ENCODE peak calls at places on chromosomes 11 and 22, in four cellular contexts. K, L, D and Z are unnamed samples.

GRCh38 chr22:43995798-43996169 is 28.3 kb upstream of the PARVB start:
- DNase-seq in K (no peak), L (no peak), D (no peak), Z (no peak)

GRCh38 chr11:61516675-61517516 is 8.3 kb downstream of the LRRC10B start:
- DNase-seq in K (no peak), L (peak), D (no peak), Z (no peak)

GRCh38 chr11:28677719-28678118 is 569.5 kb downstream of the METTL15 start:
- DNase-seq in K (no peak), L (no peak), D (no peak), Z (no peak)

GRCh38 chr11:134449713-134450112 is 37.7 kb upstream of the B3GAT1 start:
- DNase-seq in K (no peak), L (peak), D (no peak), Z (no peak)

GRCh38 chr11:46524201-46524600 is 69.6 kb downstream of the AMBRA1 start:
- DNase-seq in K (no peak), L (no peak), D (no peak), Z (no peak)

GRCh38 chr22:39472570-39473556 is 16.1 kb downstream of the MGAT3 start:
- DNase-seq in K (no peak), L (no peak), D (no peak), Z (no peak)

GRCh38 chr11:122099345-122100045 is 16.5 kb downstream of the BLID start:
- DNase-seq in K (no peak), L (no peak), D (no peak), Z (no peak)

GRCh38 chr11:2248242-2248641 is 22.1 kb downstream of the ASCL2 start:
- DNase-seq in K (no peak), L (no peak), D (no peak), Z (no peak)

GRCh38 chr22:27650572-27650971 is 151.0 kb downstream of the MN1 start:
- DNase-seq in K (no peak), L (no peak), D (no peak), Z (no peak)

GRCh38 chr11:70757241-70757640 is 358.9 kb downstream of the CTTN start:
- DNase-seq in K (no peak), L (no peak), D (no peak), Z (no peak)

GRCh38 chr22:46367707-46368191 is 32.2 kb downstream of the TRMU start:
- DNase-seq in K (peak), L (peak), D (peak), Z (peak)

GRCh38 chr22:35995345-35995744 is 33.3 kb downstream of the RBFOX2 start:
- DNase-seq in K (no peak), L (no peak), D (no peak), Z (no peak)

GRCh38 chr11:47508595-47509555 is 44.1 kb downstream of the CELF1 start:
- DNase-seq in K (no peak), L (no peak), D (no peak), Z (no peak)

GRCh38 chr22:40067639-40068038 is 72.9 kb downstream of the FAM83F start:
- DNase-seq in K (no peak), L (no peak), D (no peak), Z (no peak)

GRCh38 chr11:82732734-82733443 is 775 bp downstream of the FAM181B start:
- DNase-seq in K (no peak), L (peak), D (peak), Z (no peak)

GRCh38 chr11:93017821-93018690 is 48.6 kb downstream of the MTNR1B start:
- DNase-seq in K (no peak), L (no peak), D (no peak), Z (no peak)

GRCh38 chr11:62437616-62438015 is 18.8 kb downstream of the SCGB1A1 start:
- DNase-seq in K (no peak), L (no peak), D (no peak), Z (no peak)

GRCh38 chr11:20397281-20397680 is 9.8 kb downstream of the PRMT3 start:
- DNase-seq in K (no peak), L (peak), D (no peak), Z (no peak)

GRCh38 chr11:35330924-35331323 is 88.4 kb downstream of the SLC1A2 start:
- DNase-seq in K (no peak), L (peak), D (no peak), Z (no peak)

GRCh38 chr22:47659467-47660302 is 897.2 kb downstream of the TBC1D22A start:
- DNase-seq in K (no peak), L (no peak), D (no peak), Z (no peak)

GRCh38 chr22:17250380-17251129 is 31.3 kb upstream of the ADA2 start:
- DNase-seq in K (no peak), L (no peak), D (no peak), Z (no peak)

GRCh38 chr11:127966821-127967220 is 620.5 kb downstream of the ETS1 start:
- DNase-seq in K (no peak), L (no peak), D (no peak), Z (no peak)

GRCh38 chr11:2099523-2100316 is 39.5 kb downstream of the IGF2 start:
- DNase-seq in K (peak), L (no peak), D (peak), Z (no peak)

GRCh38 chr11:33257897-33258630 is 883 bp downstream of the HIPK3 start:
- DNase-seq in K (peak), L (peak), D (peak), Z (peak)

GRCh38 chr22:37273126-37273845 is 9.0 kb upstream of the CYTH4 start:
- DNase-seq in K (peak), L (peak), D (peak), Z (peak)

GRCh38 chr11:104771782-104772181 is 126.5 kb downstream of the CASP12 start:
- DNase-seq in K (no peak), L (no peak), D (no peak), Z (no peak)

GRCh38 chr11:17703951-17704350 is 15.4 kb upstream of the MYOD1 start:
- DNase-seq in K (no peak), L (no peak), D (no peak), Z (no peak)

GRCh38 chr11:70145841-70146240 is 57.3 kb upstream of the FADD start:
- DNase-seq in K (no peak), L (no peak), D (no peak), Z (no peak)

GRCh38 chr11:103471546-103471945 is 362.3 kb downstream of the DYNC2H1 start:
- DNase-seq in K (no peak), L (no peak), D (no peak), Z (no peak)

GRCh38 chr22:28917747-28918543 is 34.6 kb downstream of the ZNRF3 start:
- DNase-seq in K (no peak), L (no peak), D (no peak), Z (no peak)

GRCh38 chr11:1310772-1311468 is 1.5 kb upstream of the TOLLIP start:
- DNase-seq in K (no peak), L (peak), D (no peak), Z (no peak)

GRCh38 chr22:25368271-25368670 is 148.8 kb downstream of the CRYBB2 start:
- DNase-seq in K (no peak), L (no peak), D (peak), Z (no peak)

GRCh38 chr11:134139873-134140331 is 71.0 kb downstream of the JAM3 start:
- DNase-seq in K (no peak), L (peak), D (no peak), Z (no peak)

GRCh38 chr22:30826670-30827355 is 132.1 kb downstream of the OSBP2 start:
- DNase-seq in K (no peak), L (peak), D (no peak), Z (no peak)

GRCh38 chr11:75376175-75376574 is 23.1 kb upstream of the RPS3 start:
- DNase-seq in K (no peak), L (no peak), D (no peak), Z (no peak)
- TF ChIP-seq CTCF in K (no peak), L (no peak), D (no peak), Z (no peak)

DNA sequence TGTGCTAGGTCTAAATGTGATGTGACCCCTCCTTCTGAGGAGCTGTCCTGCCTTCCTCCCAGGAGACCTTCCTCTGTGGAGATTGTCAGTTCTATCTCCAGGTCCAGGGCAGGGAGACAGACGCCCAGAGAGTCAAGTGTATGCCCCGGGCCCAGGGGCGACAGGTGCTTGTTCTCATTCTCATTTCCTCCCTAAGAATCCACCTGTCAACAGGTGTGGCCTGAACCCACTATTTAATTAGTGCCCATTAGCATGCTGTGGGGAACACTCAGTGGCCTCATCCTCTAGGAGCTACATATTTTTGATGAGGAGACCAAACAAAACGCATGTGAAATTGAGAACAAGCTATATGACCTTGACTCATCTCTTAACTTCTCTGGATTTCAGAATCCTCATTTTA is 9.5 kb downstream of the PKNOX2 start:
- DNase-seq in K (no peak), L (no peak), D (no peak), Z (no peak)
- TF ChIP-seq CTCF in K (no peak), L (no peak), D (no peak), Z (no peak)

GRCh38 chr11:119673389-119674336 is 55.3 kb downstream of the NECTIN1 start:
- DNase-seq in K (no peak), L (peak), D (peak), Z (no peak)
- TF ChIP-seq CTCF in K (no peak), L (no peak), D (no peak), Z (no peak)

GRCh38 chr22:22591348-22592299 is 32.6 kb upstream of the PRAME start:
- DNase-seq in K (no peak), L (no peak), D (no peak), Z (no peak)
- TF ChIP-seq CTCF in K (no peak), L (no peak), D (no peak), Z (no peak)

DNA sequence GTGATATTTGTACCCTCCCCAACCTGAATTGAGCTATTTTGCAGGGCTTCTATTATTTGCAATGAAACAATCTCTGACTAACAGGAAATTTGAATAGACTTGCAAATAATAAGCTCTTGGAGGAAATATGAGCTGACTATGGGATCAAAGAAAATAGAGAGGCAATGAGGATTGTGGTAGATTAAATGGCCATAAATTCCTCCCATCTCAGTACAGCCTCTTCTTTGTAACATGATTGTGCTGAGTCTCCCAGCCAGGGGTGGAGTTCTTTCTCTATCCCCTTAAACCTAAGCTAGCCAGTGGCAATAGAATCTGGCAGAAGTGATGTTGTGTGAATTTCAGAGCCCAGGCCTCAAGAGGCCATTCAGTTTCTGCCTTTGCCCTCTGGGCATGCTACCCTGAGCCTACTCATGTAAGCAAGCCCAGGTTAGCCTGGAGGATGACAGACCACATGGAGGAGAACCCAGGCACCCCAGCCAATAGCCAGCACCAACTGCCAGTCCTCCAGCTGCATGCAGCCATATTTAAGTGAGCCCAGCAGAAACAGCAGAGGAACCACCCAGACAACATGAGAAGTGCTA is 86.8 kb upstream of the TP53I11 start:
- DNase-seq in K (no peak), L (no peak), D (no peak), Z (no peak)
- TF ChIP-seq CTCF in K (no peak), L (no peak), D (no peak), Z (no peak)

GRCh38 chr11:95767498-95767897 is 22.1 kb downstream of the FAM76B start:
- DNase-seq in K (no peak), L (no peak), D (no peak), Z (no peak)
- TF ChIP-seq CTCF in K (no peak), L (no peak), D (no peak), Z (no peak)

GRCh38 chr11:14414470-14415461 is 55.8 kb upstream of the RRAS2 start:
- DNase-seq in K (no peak), L (peak), D (no peak), Z (no peak)

GRCh38 chr11:14417186-14417585 is 58.2 kb upstream of the RRAS2 start:
- DNase-seq in K (no peak), L (no peak), D (no peak), Z (no peak)

GRCh38 chr11:14409891-14410290 is 50.9 kb upstream of the RRAS2 start:
- DNase-seq in K (no peak), L (no peak), D (no peak), Z (no peak)

GRCh38 chr11:14411818-14412217 is 52.8 kb upstream of the RRAS2 start:
- DNase-seq in K (no peak), L (no peak), D (no peak), Z (no peak)

GRCh38 chr11:14413307-14414072 is 54.5 kb upstream of the RRAS2 start:
- DNase-seq in K (no peak), L (peak), D (no peak), Z (no peak)
- TF ChIP-seq CTCF in K (no peak), L (peak), D (no peak), Z (no peak)

GRCh38 chr11:132123854-132124835 is 753.7 kb downstream of the NTM start:
- DNase-seq in K (no peak), L (no peak), D (no peak), Z (no peak)
- TF ChIP-seq CTCF in K (no peak), L (no peak), D (no peak), Z (no peak)

GRCh38 chr11:118790357-118791014 is 478 bp downstream of the DDX6 start:
- DNase-seq in K (peak), L (peak), D (peak), Z (peak)
- TF ChIP-seq CTCF in K (peak), L (peak), D (peak), Z (no peak)